ENCODE peak calls at places on chromosomes 1 and 21, in seven cellular contexts. B is NCI-H146; Q is activated T-helper 1 cell treated with Interleukin-2 at 50 U/mL for 16 hours; D is DMS79 treated with DMSO at 0.1 percent for 48 hours; N is activated T-cell treated with anti-CD3 and anti-CD28 coated beads, Interleukin-2, amount 50 U/mL, for 72 hours; F is HEK293T; M is HL-60. I is an unnamed sample.

GRCh38 chr1:115647000-115647399 is 5.2 kb downstream of the VANGL1 start:
- DNase-seq in B (no peak), Q (no peak), D (no peak), N (no peak), F (no peak), M (no peak), I (no peak)

GRCh38 chr1:54355931-54356679 is 50.1 kb downstream of the SSBP3 start:
- DNase-seq in B (no peak), Q (no peak), D (no peak), N (no peak), F (no peak), M (peak; percentile 43), I (no peak)

GRCh38 chr1:3242408-3243270 is 173.6 kb downstream of the PRDM16 start:
- DNase-seq in B (no peak), Q (no peak), D (peak; percentile 78), N (no peak), F (no peak), M (no peak), I (no peak)

GRCh38 chr1:29503441-29503840 is 267.1 kb downstream of the PTPRU start:
- DNase-seq in B (peak; percentile 92), Q (no peak), D (peak; percentile 90), N (no peak), F (no peak), M (no peak), I (no peak)

GRCh38 chr1:230382060-230382491 is 44.1 kb downstream of the PGBD5 start:
- DNase-seq in B (no peak), Q (no peak), D (peak; percentile 7), N (no peak), F (no peak), M (no peak), I (no peak)

GRCh38 chr1:79042539-79042938 is 36.0 kb upstream of the ADGRL4 start:
- DNase-seq in B (no peak), Q (no peak), D (no peak), N (no peak), F (no peak), M (no peak), I (no peak)

GRCh38 chr1:95953005-95953404 is 719.0 kb downstream of the RWDD3 start:
- DNase-seq in B (peak; percentile 26), Q (no peak), D (no peak), N (no peak), F (peak; percentile 22), M (no peak), I (no peak)

GRCh38 chr1:24913616-24914225 is 16.4 kb downstream of the RUNX3 start:
- DNase-seq in B (no peak), Q (no peak), D (no peak), N (no peak), F (no peak), M (no peak), I (no peak)

GRCh38 chr21:45856940-45857339 is 124.6 kb upstream of the COL6A1 start:
- DNase-seq in B (no peak), Q (no peak), D (no peak), N (no peak), F (no peak), M (no peak), I (no peak)

GRCh38 chr1:206492589-206492988 is 14.7 kb upstream of the RASSF5 start:
- DNase-seq in B (no peak), Q (no peak), D (no peak), N (no peak), F (no peak), M (no peak), I (no peak)

GRCh38 chr1:10651793-10652192 is 144.7 kb downstream of the CASZ1 start:
- DNase-seq in B (no peak), Q (no peak), D (no peak), N (no peak), F (no peak), M (no peak), I (no peak)

GRCh38 chr21:28269173-28269572 is 723.5 kb downstream of the LTN1 start:
- DNase-seq in B (no peak), Q (no peak), D (no peak), N (no peak), F (no peak), M (no peak), I (no peak)

GRCh38 chr1:232662910-232663309 is 33.0 kb upstream of the SIPA1L2 start:
- DNase-seq in B (no peak), Q (no peak), D (no peak), N (no peak), F (no peak), M (no peak), I (no peak)

GRCh38 chr1:54982739-54983138 is 2.3 kb downstream of the TMEM61 start:
- DNase-seq in B (peak; percentile 98), Q (no peak), D (peak; percentile 25), N (no peak), F (no peak), M (no peak), I (no peak)

GRCh38 chr1:213020016-213020415 is 4.3 kb upstream of the ANGEL2 start:
- DNase-seq in B (no peak), Q (no peak), D (no peak), N (no peak), F (no peak), M (no peak), I (no peak)

GRCh38 chr1:225474986-225475820 is 47.4 kb upstream of the LBR start:
- DNase-seq in B (peak; percentile 63), Q (peak; percentile 62), D (peak; percentile 52), N (peak; percentile 85), F (peak; percentile 94), M (peak; percentile 58), I (peak; percentile 72)

GRCh38 chr1:31888281-31888680 is 49.9 kb downstream of the PTP4A2 start:
- DNase-seq in B (no peak), Q (no peak), D (no peak), N (no peak), F (no peak), M (no peak), I (no peak)

GRCh38 chr1:71834570-71835441 is 447.5 kb downstream of the NEGR1 start:
- DNase-seq in B (peak; percentile 23), Q (no peak), D (no peak), N (no peak), F (no peak), M (no peak), I (no peak)

GRCh38 chr1:25689686-25690381 is 73.2 kb downstream of the MAN1C1 start:
- DNase-seq in B (no peak), Q (no peak), D (no peak), N (no peak), F (no peak), M (no peak), I (no peak)

GRCh38 chr1:93698351-93699112 is 16.9 kb upstream of the BCAR3 start:
- DNase-seq in B (no peak), Q (no peak), D (no peak), N (no peak), F (no peak), M (no peak), I (no peak)

GRCh38 chr1:207423560-207424292 is 30.4 kb upstream of the CR2 start:
- DNase-seq in B (no peak), Q (no peak), D (no peak), N (no peak), F (no peak), M (no peak), I (no peak)

GRCh38 chr21:46255758-46256337 is 27.3 kb upstream of the LSS start:
- DNase-seq in B (no peak), Q (no peak), D (no peak), N (no peak), F (no peak), M (no peak), I (no peak)

GRCh38 chr1:225911207-225912130 is 12.6 kb downstream of the PYCR2 start:
- DNase-seq in B (no peak), Q (peak; percentile 65), D (no peak), N (peak; percentile 85), F (no peak), M (no peak), I (peak; percentile 58)

GRCh38 chr21:45323487-45324380 is 36.0 kb upstream of the POFUT2 start:
- DNase-seq in B (no peak), Q (no peak), D (no peak), N (no peak), F (no peak), M (no peak), I (no peak)

GRCh38 chr1:201718346-201719202 is 110.4 kb upstream of the IPO9 start:
- DNase-seq in B (no peak), Q (no peak), D (no peak), N (no peak), F (no peak), M (no peak), I (no peak)

GRCh38 chr1:41850029-41850428 is 68.7 kb downstream of the HIVEP3 start:
- DNase-seq in B (no peak), Q (no peak), D (no peak), N (peak; percentile 26), F (no peak), M (no peak), I (no peak)

GRCh38 chr1:171141336-171142051 is 43.6 kb upstream of the FMO2 start:
- DNase-seq in B (no peak), Q (no peak), D (peak; percentile 58), N (no peak), F (no peak), M (no peak), I (no peak)

GRCh38 chr1:151251656-151252470 is 2.7 kb upstream of the PSMD4 start:
- DNase-seq in B (peak; percentile 73), Q (peak; percentile 32), D (peak; percentile 85), N (peak; percentile 55), F (peak; percentile 74), M (peak; percentile 41), I (peak; percentile 71)

GRCh38 chr1:44532567-44532944 is 127.5 kb downstream of the RNF220 start:
- DNase-seq in B (no peak), Q (no peak), D (no peak), N (no peak), F (no peak), M (no peak), I (no peak)

GRCh38 chr1:43651188-43651587 is 1.2 kb downstream of the KDM4A start:
- DNase-seq in B (no peak), Q (no peak), D (no peak), N (no peak), F (no peak), M (no peak), I (no peak)

GRCh38 chr1:61645476-61645875 is 79.5 kb downstream of the TM2D1 start:
- DNase-seq in B (no peak), Q (no peak), D (no peak), N (no peak), F (no peak), M (no peak), I (peak; percentile 23)

GRCh38 chr1:208225954-208226937 is 17.9 kb downstream of the PLXNA2 start:
- DNase-seq in B (no peak), Q (no peak), D (no peak), N (no peak), F (peak; percentile 30), M (no peak), I (no peak)

GRCh38 chr1:38609166-38609880 is 250.2 kb downstream of the RRAGC start:
- DNase-seq in B (no peak), Q (no peak), D (no peak), N (no peak), F (no peak), M (no peak), I (no peak)

GRCh38 chr1:78678324-78678723 is 28.7 kb downstream of the IFI44 start:
- DNase-seq in B (no peak), Q (no peak), D (no peak), N (peak; percentile 19), F (no peak), M (no peak), I (no peak)

GRCh38 chr1:63615809-63616420 is 22.7 kb downstream of the PGM1 start:
- DNase-seq in B (peak; percentile 50), Q (peak; percentile 28), D (peak; percentile 49), N (peak; percentile 73), F (peak; percentile 85), M (peak; percentile 26), I (peak; percentile 40)

GRCh38 chr1:231971397-231972233 is 345.0 kb downstream of the DISC1 start:
- DNase-seq in B (no peak), Q (no peak), D (peak; percentile 66), N (no peak), F (no peak), M (peak; percentile 52), I (no peak)